ENCODE peak calls at places on chromosomes 6 and 20, in six cellular contexts. One of them, this sample, is unnamed.

GRCh38 chr20:33933469-33933909 is 60.2 kb upstream of the RALY start:
- DNase-seq in RWPE1: peak
- DNase-seq in myocyte: peak
- DNase-seq in astrocyte of the spinal cord: peak
- DNase-seq in A172: peak
- DNase-seq in GM12891: peak
- DNase-seq in this sample: peak

GRCh38 chr20:12614764-12615163 is 394.0 kb upstream of the SPTLC3 start:
- DNase-seq in RWPE1: no peak
- DNase-seq in myocyte: no peak
- DNase-seq in astrocyte of the spinal cord: no peak
- DNase-seq in A172: no peak
- DNase-seq in GM12891: no peak
- DNase-seq in this sample: no peak

GRCh38 chr20:34368547-34368946 is 5.5 kb downstream of the ITCH start:
- DNase-seq in RWPE1: no peak
- DNase-seq in myocyte: no peak
- DNase-seq in astrocyte of the spinal cord: no peak
- DNase-seq in A172: no peak
- DNase-seq in GM12891: no peak
- DNase-seq in this sample: no peak

GRCh38 chr20:32737371-32738223 is 5.7 kb downstream of the COMMD7 start:
- DNase-seq in RWPE1: no peak
- DNase-seq in myocyte: no peak
- DNase-seq in astrocyte of the spinal cord: peak
- DNase-seq in A172: peak
- DNase-seq in GM12891: no peak
- DNase-seq in this sample: peak

GRCh38 chr20:38726849-38727601 is 2.7 kb downstream of the SLC32A1 start:
- DNase-seq in RWPE1: no peak
- DNase-seq in myocyte: no peak
- DNase-seq in astrocyte of the spinal cord: no peak
- DNase-seq in A172: no peak
- DNase-seq in GM12891: peak
- DNase-seq in this sample: peak

GRCh38 chr6:3805448-3806123 is 43.6 kb upstream of the FAM50B start:
- DNase-seq in RWPE1: no peak
- DNase-seq in myocyte: no peak
- DNase-seq in astrocyte of the spinal cord: no peak
- DNase-seq in A172: peak
- DNase-seq in GM12891: no peak
- DNase-seq in this sample: no peak

GRCh38 chr20:63544958-63545516 is 2.5 kb downstream of the SRMS start:
- DNase-seq in RWPE1: peak
- DNase-seq in myocyte: no peak
- DNase-seq in astrocyte of the spinal cord: no peak
- DNase-seq in A172: peak
- DNase-seq in GM12891: no peak
- DNase-seq in this sample: peak

GRCh38 chr6:151263967-151264366 is 24.2 kb downstream of the AKAP12 start:
- DNase-seq in RWPE1: no peak
- DNase-seq in myocyte: no peak
- DNase-seq in astrocyte of the spinal cord: no peak
- DNase-seq in A172: no peak
- DNase-seq in GM12891: no peak
- DNase-seq in this sample: no peak

GRCh38 chr20:31974975-31975481 is 7.1 kb downstream of the XKR7 start:
- DNase-seq in RWPE1: no peak
- DNase-seq in myocyte: no peak
- DNase-seq in astrocyte of the spinal cord: no peak
- DNase-seq in A172: no peak
- DNase-seq in GM12891: no peak
- DNase-seq in this sample: no peak

GRCh38 chr6:4942673-4943009 is 61.2 kb downstream of the RPP40 start:
- DNase-seq in RWPE1: no peak
- DNase-seq in myocyte: no peak
- DNase-seq in astrocyte of the spinal cord: no peak
- DNase-seq in A172: no peak
- DNase-seq in GM12891: no peak
- DNase-seq in this sample: no peak

GRCh38 chr6:106702451-106703110 is 73.2 kb downstream of the QRSL1 start:
- DNase-seq in RWPE1: no peak
- DNase-seq in myocyte: no peak
- DNase-seq in astrocyte of the spinal cord: no peak
- DNase-seq in A172: no peak
- DNase-seq in GM12891: peak
- DNase-seq in this sample: no peak

GRCh38 chr6:35181933-35182612 is 31.7 kb upstream of the SCUBE3 start:
- DNase-seq in RWPE1: peak
- DNase-seq in myocyte: peak
- DNase-seq in astrocyte of the spinal cord: peak
- DNase-seq in A172: peak
- DNase-seq in GM12891: no peak
- DNase-seq in this sample: peak

GRCh38 chr6:44166591-44167184 is 8.1 kb downstream of the CAPN11 start:
- DNase-seq in RWPE1: no peak
- DNase-seq in myocyte: no peak
- DNase-seq in astrocyte of the spinal cord: no peak
- DNase-seq in A172: no peak
- DNase-seq in GM12891: no peak
- DNase-seq in this sample: no peak

GRCh38 chr6:77457720-77458349 is 5.5 kb downstream of the HTR1B start:
- DNase-seq in RWPE1: peak
- DNase-seq in myocyte: peak
- DNase-seq in astrocyte of the spinal cord: peak
- DNase-seq in A172: peak
- DNase-seq in GM12891: no peak
- DNase-seq in this sample: peak

GRCh38 chr20:63420359-63421093 is 51.9 kb downstream of the KCNQ2 start:
- DNase-seq in RWPE1: no peak
- DNase-seq in myocyte: no peak
- DNase-seq in astrocyte of the spinal cord: no peak
- DNase-seq in A172: no peak
- DNase-seq in GM12891: no peak
- DNase-seq in this sample: no peak

GRCh38 chr20:1377341-1377871 is 15.4 kb downstream of the FKBP1A start:
- DNase-seq in RWPE1: no peak
- DNase-seq in myocyte: no peak
- DNase-seq in astrocyte of the spinal cord: no peak
- DNase-seq in A172: no peak
- DNase-seq in GM12891: no peak
- DNase-seq in this sample: no peak

GRCh38 chr6:21593412-21593926 is at the start of gene SOX4:
- DNase-seq in RWPE1: peak
- DNase-seq in myocyte: peak
- DNase-seq in astrocyte of the spinal cord: peak
- DNase-seq in A172: peak
- DNase-seq in GM12891: peak
- DNase-seq in this sample: peak

GRCh38 chr20:36792422-36792821 is 18.9 kb upstream of the DSN1 start:
- DNase-seq in RWPE1: peak
- DNase-seq in myocyte: peak
- DNase-seq in astrocyte of the spinal cord: peak
- DNase-seq in A172: peak
- DNase-seq in GM12891: peak
- DNase-seq in this sample: peak

GRCh38 chr6:90095145-90095544 is 200.9 kb downstream of the GJA10 start:
- DNase-seq in RWPE1: no peak
- DNase-seq in myocyte: no peak
- DNase-seq in astrocyte of the spinal cord: no peak
- DNase-seq in A172: no peak
- DNase-seq in GM12891: no peak
- DNase-seq in this sample: no peak

GRCh38 chr6:43896474-43896873 is 126.5 kb downstream of the VEGFA start:
- DNase-seq in RWPE1: no peak
- DNase-seq in myocyte: no peak
- DNase-seq in astrocyte of the spinal cord: no peak
- DNase-seq in A172: no peak
- DNase-seq in GM12891: no peak
- DNase-seq in this sample: no peak

GRCh38 chr20:44403194-44404112 is 48.0 kb downstream of the HNF4A start:
- DNase-seq in RWPE1: no peak
- DNase-seq in myocyte: no peak
- DNase-seq in astrocyte of the spinal cord: no peak
- DNase-seq in A172: no peak
- DNase-seq in GM12891: no peak
- DNase-seq in this sample: no peak

GRCh38 chr20:33437141-33437911 is 6.2 kb downstream of the SNTA1 start:
- DNase-seq in RWPE1: no peak
- DNase-seq in myocyte: peak
- DNase-seq in astrocyte of the spinal cord: peak
- DNase-seq in A172: peak
- DNase-seq in GM12891: no peak
- DNase-seq in this sample: no peak

GRCh38 chr6:113774122-113774835 is 82.9 kb upstream of the MARCKS start:
- DNase-seq in RWPE1: no peak
- DNase-seq in myocyte: no peak
- DNase-seq in astrocyte of the spinal cord: peak
- DNase-seq in A172: no peak
- DNase-seq in GM12891: no peak
- DNase-seq in this sample: no peak

GRCh38 chr20:16256981-16257380 is 316.3 kb downstream of the KIF16B start:
- DNase-seq in RWPE1: no peak
- DNase-seq in myocyte: no peak
- DNase-seq in astrocyte of the spinal cord: no peak
- DNase-seq in A172: no peak
- DNase-seq in GM12891: no peak
- DNase-seq in this sample: no peak

GRCh38 chr6:34891296-34891695 is 2.2 kb downstream of the ANKS1A start:
- DNase-seq in RWPE1: no peak
- DNase-seq in myocyte: no peak
- DNase-seq in astrocyte of the spinal cord: no peak
- DNase-seq in A172: no peak
- DNase-seq in GM12891: no peak
- DNase-seq in this sample: no peak

GRCh38 chr6:24824142-24824755 is 25.5 kb upstream of the ARMH2 start:
- DNase-seq in RWPE1: no peak
- DNase-seq in myocyte: no peak
- DNase-seq in astrocyte of the spinal cord: no peak
- DNase-seq in A172: no peak
- DNase-seq in GM12891: no peak
- DNase-seq in this sample: no peak

GRCh38 chr20:63095718-63096654 is 89.2 kb upstream of the BHLHE23 start:
- DNase-seq in RWPE1: peak
- DNase-seq in myocyte: no peak
- DNase-seq in astrocyte of the spinal cord: no peak
- DNase-seq in A172: no peak
- DNase-seq in GM12891: no peak
- DNase-seq in this sample: no peak

GRCh38 chr6:149913085-149913484 is 9.8 kb downstream of the RAET1G start:
- DNase-seq in RWPE1: no peak
- DNase-seq in myocyte: no peak
- DNase-seq in astrocyte of the spinal cord: no peak
- DNase-seq in A172: no peak
- DNase-seq in GM12891: no peak
- DNase-seq in this sample: no peak

GRCh38 chr6:75317503-75318206 is 33.1 kb upstream of the TMEM30A start:
- DNase-seq in RWPE1: no peak
- DNase-seq in myocyte: peak
- DNase-seq in astrocyte of the spinal cord: peak
- DNase-seq in A172: peak
- DNase-seq in GM12891: no peak
- DNase-seq in this sample: no peak

GRCh38 chr20:63032026-63032800 is 25.4 kb upstream of the BHLHE23 start:
- DNase-seq in RWPE1: no peak
- DNase-seq in myocyte: no peak
- DNase-seq in astrocyte of the spinal cord: no peak
- DNase-seq in A172: no peak
- DNase-seq in GM12891: no peak
- DNase-seq in this sample: no peak